ENCODE peak calls at places on chromosomes 11 and 22, in six cellular contexts. One of them, this sample, is unnamed. For H3K27me3, the result is how much of the 10 kb centered on the place peaks cover.

GRCh38 chr11:16607675-16608644 is 130.5 kb upstream of the C11orf58 start:
- DNase-seq in A673: peak
- DNase-seq in body of pancreas: peak
- DNase-seq in PC-9: peak
- DNase-seq in sigmoid colon: peak
- DNase-seq in adipocyte: peak
- DNase-seq in this sample: no peak

GRCh38 chr11:120599816-120600420 is 88.4 kb downstream of the GRIK4 start:
- DNase-seq in A673: peak
- DNase-seq in body of pancreas: no peak
- DNase-seq in PC-9: no peak
- DNase-seq in sigmoid colon: no peak
- DNase-seq in adipocyte: no peak
- DNase-seq in this sample: no peak

GRCh38 chr22:39129081-39129480 is 23.4 kb downstream of the CBX7 start:
- DNase-seq in A673: no peak
- DNase-seq in body of pancreas: no peak
- DNase-seq in PC-9: no peak
- DNase-seq in sigmoid colon: no peak
- DNase-seq in adipocyte: no peak
- DNase-seq in this sample: no peak

GRCh38 chr11:92225563-92226308 is 1.1 kb downstream of the FAT3 start:
- DNase-seq in A673: peak
- DNase-seq in body of pancreas: no peak
- DNase-seq in PC-9: no peak
- DNase-seq in sigmoid colon: peak
- DNase-seq in adipocyte: peak
- DNase-seq in this sample: no peak

GRCh38 chr11:44788536-44789227 is 61.9 kb downstream of the TSPAN18 start:
- DNase-seq in A673: peak
- DNase-seq in body of pancreas: no peak
- DNase-seq in PC-9: no peak
- DNase-seq in sigmoid colon: no peak
- DNase-seq in adipocyte: no peak
- DNase-seq in this sample: no peak

GRCh38 chr11:58864335-58864734 is 19.8 kb upstream of the GLYATL2 start:
- DNase-seq in A673: no peak
- DNase-seq in body of pancreas: no peak
- DNase-seq in PC-9: no peak
- DNase-seq in sigmoid colon: no peak
- DNase-seq in adipocyte: no peak
- DNase-seq in this sample: no peak

GRCh38 chr11:95767498-95767897 is 22.1 kb downstream of the FAM76B start:
- DNase-seq in A673: no peak
- DNase-seq in body of pancreas: no peak
- DNase-seq in PC-9: peak
- DNase-seq in sigmoid colon: no peak
- DNase-seq in adipocyte: peak
- DNase-seq in this sample: no peak

GRCh38 chr11:130858215-130858614 is 58.1 kb downstream of the SNX19 start:
- DNase-seq in A673: peak
- DNase-seq in body of pancreas: peak
- DNase-seq in PC-9: no peak
- DNase-seq in sigmoid colon: no peak
- DNase-seq in adipocyte: no peak
- DNase-seq in this sample: no peak

GRCh38 chr22:39528080-39528661 is 4.4 kb downstream of the RPS19BP1 start:
- DNase-seq in A673: peak
- DNase-seq in body of pancreas: no peak
- DNase-seq in PC-9: no peak
- DNase-seq in sigmoid colon: no peak
- DNase-seq in adipocyte: peak
- DNase-seq in this sample: no peak

GRCh38 chr11:118142809-118143208 is 9.8 kb downstream of the SCN4B start:
- DNase-seq in A673: no peak
- DNase-seq in body of pancreas: peak
- DNase-seq in PC-9: no peak
- DNase-seq in sigmoid colon: peak
- DNase-seq in adipocyte: no peak
- DNase-seq in this sample: peak

GRCh38 chr22:40487663-40488249 is 117.4 kb downstream of the SGSM3 start:
- DNase-seq in A673: peak
- DNase-seq in body of pancreas: no peak
- DNase-seq in PC-9: peak
- DNase-seq in sigmoid colon: no peak
- DNase-seq in adipocyte: peak
- DNase-seq in this sample: no peak

GRCh38 chr11:35272391-35272821 is 133.4 kb downstream of the CD44 start:
- DNase-seq in A673: no peak
- DNase-seq in body of pancreas: no peak
- DNase-seq in PC-9: no peak
- DNase-seq in sigmoid colon: no peak
- DNase-seq in adipocyte: no peak
- DNase-seq in this sample: peak

GRCh38 chr11:47669856-47670255 is 27.5 kb upstream of the MTCH2 start:
- DNase-seq in A673: no peak
- DNase-seq in body of pancreas: no peak
- DNase-seq in PC-9: no peak
- DNase-seq in sigmoid colon: no peak
- DNase-seq in adipocyte: no peak
- DNase-seq in this sample: no peak

GRCh38 chr11:91997178-91997577 is 227.4 kb upstream of the FAT3 start:
- DNase-seq in A673: no peak
- DNase-seq in body of pancreas: no peak
- DNase-seq in PC-9: no peak
- DNase-seq in sigmoid colon: no peak
- DNase-seq in adipocyte: no peak
- DNase-seq in this sample: no peak

GRCh38 chr11:132037961-132038360 is 667.5 kb downstream of the NTM start:
- DNase-seq in A673: no peak
- DNase-seq in body of pancreas: no peak
- DNase-seq in PC-9: no peak
- DNase-seq in sigmoid colon: no peak
- DNase-seq in adipocyte: no peak
- DNase-seq in this sample: no peak

GRCh38 chr11:6602096-6602940 is 1.1 kb downstream of the RRP8 start:
- DNase-seq in A673: no peak
- DNase-seq in body of pancreas: no peak
- DNase-seq in PC-9: no peak
- DNase-seq in sigmoid colon: peak
- DNase-seq in adipocyte: peak
- DNase-seq in this sample: no peak

GRCh38 chr22:40030026-40030756 is 35.4 kb downstream of the FAM83F start:
- DNase-seq in A673: no peak
- DNase-seq in body of pancreas: no peak
- DNase-seq in PC-9: no peak
- DNase-seq in sigmoid colon: no peak
- DNase-seq in adipocyte: no peak
- DNase-seq in this sample: no peak

GRCh38 chr11:86818466-86819282 is 18.3 kb downstream of the PRSS23 start:
- DNase-seq in A673: peak
- DNase-seq in body of pancreas: peak
- DNase-seq in PC-9: peak
- DNase-seq in sigmoid colon: no peak
- DNase-seq in adipocyte: peak
- DNase-seq in this sample: no peak

GRCh38 chr11:101583180-101584128 is at the start of gene TRPC6:
- DNase-seq in A673: peak
- DNase-seq in body of pancreas: peak
- DNase-seq in PC-9: no peak
- DNase-seq in sigmoid colon: peak
- DNase-seq in adipocyte: peak
- DNase-seq in this sample: no peak

GRCh38 chr11:20598487-20598886 is 921 bp upstream of the SLC6A5 start:
- DNase-seq in A673: no peak
- DNase-seq in body of pancreas: no peak
- DNase-seq in PC-9: no peak
- DNase-seq in sigmoid colon: no peak
- DNase-seq in adipocyte: no peak
- DNase-seq in this sample: no peak
- H3K27me3 ChIP-seq in A673: half or more
- H3K27me3 ChIP-seq in body of pancreas: under half
- H3K27me3 ChIP-seq in PC-9: half or more
- H3K27me3 ChIP-seq in sigmoid colon: under half
- H3K27me3 ChIP-seq in adipocyte: half or more
- H3K27me3 ChIP-seq in this sample: under half

DNA sequence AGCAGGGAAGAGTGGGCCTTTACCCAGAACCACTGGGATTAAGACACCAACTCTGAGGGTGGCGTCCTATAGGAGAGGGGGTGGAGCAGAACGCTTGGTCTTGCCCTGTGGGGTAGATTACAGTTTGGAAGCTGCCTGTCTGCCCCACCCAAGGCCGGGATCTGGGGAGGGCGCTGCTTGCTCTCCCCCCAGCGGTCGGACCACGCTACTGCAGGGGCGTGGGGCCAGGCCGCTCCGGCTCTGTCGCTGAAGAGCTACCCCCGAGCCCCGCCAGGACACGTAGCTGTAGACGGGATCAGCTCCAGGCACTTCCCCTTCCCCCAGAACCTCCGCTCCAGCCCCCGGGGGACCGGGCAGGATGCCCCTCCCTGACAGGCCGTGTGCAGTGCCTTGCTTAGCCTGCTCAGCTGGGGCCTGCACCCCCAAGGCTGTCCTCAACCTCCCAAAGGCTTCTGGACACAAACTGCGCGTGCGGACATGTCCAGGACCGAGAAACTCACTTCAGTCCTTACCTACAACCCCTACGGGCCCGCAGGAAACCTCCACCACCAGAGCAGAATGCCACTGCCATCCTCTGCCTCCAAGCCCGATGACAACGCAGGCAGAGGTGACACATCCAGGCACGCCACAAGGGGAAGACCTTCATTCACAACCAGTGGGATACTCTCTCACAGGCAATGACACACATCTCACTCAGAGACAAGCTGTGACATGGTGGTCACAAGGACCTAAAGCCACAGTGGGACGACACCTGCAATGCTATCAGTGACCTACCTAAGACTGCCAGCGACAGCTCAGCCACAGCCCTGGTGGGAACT is 3.6 kb downstream of the AHNAK start:
- DNase-seq in A673: peak
- DNase-seq in body of pancreas: peak
- DNase-seq in PC-9: peak
- DNase-seq in sigmoid colon: peak
- DNase-seq in adipocyte: peak
- DNase-seq in this sample: peak
- H3K4me3 ChIP-seq in A673: peak
- H3K4me3 ChIP-seq in body of pancreas: no peak
- H3K4me3 ChIP-seq in PC-9: peak
- H3K4me3 ChIP-seq in sigmoid colon: peak
- H3K4me3 ChIP-seq in adipocyte: peak
- H3K4me3 ChIP-seq in this sample: peak

GRCh38 chr11:34053161-34053686 is 1.7 kb downstream of the CAPRIN1 start:
- DNase-seq in A673: peak
- DNase-seq in body of pancreas: peak
- DNase-seq in PC-9: peak
- DNase-seq in sigmoid colon: peak
- DNase-seq in adipocyte: peak
- DNase-seq in this sample: peak
- H3K27me3 ChIP-seq in A673: under half
- H3K27me3 ChIP-seq in body of pancreas: under half
- H3K27me3 ChIP-seq in PC-9: under half
- H3K27me3 ChIP-seq in sigmoid colon: under half
- H3K27me3 ChIP-seq in adipocyte: under half
- H3K27me3 ChIP-seq in this sample: under half

DNA sequence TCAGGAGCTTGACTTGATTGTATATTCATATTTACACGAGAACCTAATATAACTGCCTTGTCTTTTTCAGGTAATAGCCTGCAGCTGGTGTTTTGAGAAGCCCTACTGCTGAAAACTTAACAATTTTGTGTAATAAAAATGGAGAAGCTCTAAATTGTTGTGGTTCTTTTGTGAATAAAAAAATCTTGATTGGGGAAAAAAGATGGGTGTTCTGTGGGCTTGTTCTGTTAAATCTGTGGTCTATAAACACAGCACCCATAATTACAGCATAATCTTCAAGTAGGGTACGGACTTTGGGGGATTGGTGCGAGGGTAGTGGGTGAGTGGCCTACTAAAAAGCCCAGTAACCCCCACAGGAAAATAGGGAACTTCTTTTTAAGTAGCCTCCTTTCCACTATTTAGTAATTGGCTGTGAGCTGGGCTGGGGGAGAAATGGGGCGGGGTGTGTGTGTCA is 7.5 kb downstream of the MALAT1 start:
- DNase-seq in A673: no peak
- DNase-seq in body of pancreas: no peak
- DNase-seq in PC-9: no peak
- DNase-seq in sigmoid colon: no peak
- DNase-seq in adipocyte: no peak
- DNase-seq in this sample: no peak
- H3K4me3 ChIP-seq in A673: peak
- H3K4me3 ChIP-seq in body of pancreas: no peak
- H3K4me3 ChIP-seq in PC-9: peak
- H3K4me3 ChIP-seq in sigmoid colon: peak
- H3K4me3 ChIP-seq in adipocyte: peak
- H3K4me3 ChIP-seq in this sample: peak

DNA sequence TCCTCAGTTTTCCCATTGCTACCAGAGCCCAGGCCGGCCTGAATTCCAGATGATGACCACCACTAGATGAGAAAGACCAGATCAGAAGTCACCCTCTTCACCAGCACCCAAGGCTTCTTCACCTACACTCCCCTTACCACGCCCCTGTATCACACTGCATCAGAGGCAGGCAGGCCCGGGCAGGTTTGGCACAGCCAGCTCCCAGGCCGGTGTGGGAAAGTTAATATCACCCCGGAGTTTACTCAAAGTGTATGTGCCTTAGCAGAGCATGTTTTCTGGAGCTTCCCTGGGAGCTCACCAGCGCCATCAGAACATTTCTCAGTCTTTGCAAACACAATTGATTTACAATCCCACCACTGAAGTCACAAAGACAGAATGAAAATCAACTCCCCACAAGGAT is 47.5 kb upstream of the POU2AF1 start:
- DNase-seq in A673: no peak
- DNase-seq in body of pancreas: no peak
- DNase-seq in PC-9: no peak
- DNase-seq in sigmoid colon: no peak
- DNase-seq in adipocyte: no peak
- DNase-seq in this sample: no peak
- H3K27me3 ChIP-seq in A673: under half
- H3K27me3 ChIP-seq in body of pancreas: under half
- H3K27me3 ChIP-seq in PC-9: under half
- H3K27me3 ChIP-seq in sigmoid colon: under half
- H3K27me3 ChIP-seq in adipocyte: under half
- H3K27me3 ChIP-seq in this sample: under half